ENCODE peak calls at places on chromosome 22, in four cellular contexts. One of them, this sample, is unnamed. For H3K4me1 and H3K9me3, the result is how much of the 10 kb centered on the place peaks cover.

GRCh38 chr22:39176067-39176621 is 23.7 kb upstream of the CBX7 start:
- DNase-seq in uterus: peak
- DNase-seq in endothelial cell of umbilical vein: peak
- DNase-seq in tibial nerve: peak
- DNase-seq in this sample: peak

GRCh38 chr22:46013460-46014416 is 36.8 kb upstream of the WNT7B start:
- DNase-seq in uterus: peak
- DNase-seq in endothelial cell of umbilical vein: peak
- DNase-seq in tibial nerve: peak
- DNase-seq in this sample: peak

GRCh38 chr22:31736458-31736857 is 13.5 kb downstream of the PRR14L start:
- DNase-seq in uterus: no peak
- DNase-seq in endothelial cell of umbilical vein: no peak
- DNase-seq in tibial nerve: no peak
- DNase-seq in this sample: no peak

GRCh38 chr22:27885977-27886842 is 32.8 kb downstream of the PITPNB start:
- DNase-seq in uterus: peak
- DNase-seq in endothelial cell of umbilical vein: peak
- DNase-seq in tibial nerve: peak
- DNase-seq in this sample: no peak

GRCh38 chr22:33461698-33462434 is 403.7 kb upstream of the SYN3 start:
- DNase-seq in uterus: no peak
- DNase-seq in endothelial cell of umbilical vein: no peak
- DNase-seq in tibial nerve: no peak
- DNase-seq in this sample: no peak

GRCh38 chr22:40982482-40983385 is 31.6 kb downstream of the RBX1 start:
- DNase-seq in uterus: no peak
- DNase-seq in endothelial cell of umbilical vein: no peak
- DNase-seq in tibial nerve: no peak
- DNase-seq in this sample: no peak

GRCh38 chr22:32219030-32219429 is 14.2 kb upstream of the RFPL2 start:
- DNase-seq in uterus: no peak
- DNase-seq in endothelial cell of umbilical vein: no peak
- DNase-seq in tibial nerve: no peak
- DNase-seq in this sample: no peak

GRCh38 chr22:46401370-46401769 is 65.9 kb downstream of the TRMU start:
- DNase-seq in uterus: no peak
- DNase-seq in endothelial cell of umbilical vein: no peak
- DNase-seq in tibial nerve: no peak
- DNase-seq in this sample: no peak

GRCh38 chr22:38412435-38413084 is 42.4 kb downstream of the KCNJ4 start:
- DNase-seq in uterus: peak
- DNase-seq in endothelial cell of umbilical vein: no peak
- DNase-seq in tibial nerve: no peak
- DNase-seq in this sample: no peak

GRCh38 chr22:39178206-39179111 is 26.0 kb upstream of the CBX7 start:
- DNase-seq in uterus: no peak
- DNase-seq in endothelial cell of umbilical vein: peak
- DNase-seq in tibial nerve: no peak
- DNase-seq in this sample: no peak

GRCh38 chr22:41286639-41287091 is 678 bp upstream of the RANGAP1 start:
- DNase-seq in uterus: no peak
- DNase-seq in endothelial cell of umbilical vein: no peak
- DNase-seq in tibial nerve: no peak
- DNase-seq in this sample: no peak

GRCh38 chr22:36862251-36863242 is 1.7 kb downstream of the NCF4 start:
- DNase-seq in uterus: no peak
- DNase-seq in endothelial cell of umbilical vein: no peak
- DNase-seq in tibial nerve: no peak
- DNase-seq in this sample: no peak

GRCh38 chr22:36865346-36865745 is 4.5 kb downstream of the NCF4 start:
- DNase-seq in uterus: no peak
- DNase-seq in endothelial cell of umbilical vein: no peak
- DNase-seq in tibial nerve: no peak
- DNase-seq in this sample: no peak

GRCh38 chr22:36864454-36865215 is 3.8 kb downstream of the NCF4 start:
- DNase-seq in uterus: no peak
- DNase-seq in endothelial cell of umbilical vein: no peak
- DNase-seq in tibial nerve: no peak
- DNase-seq in this sample: no peak

GRCh38 chr22:36863979-36864378 is 3.2 kb downstream of the NCF4 start:
- DNase-seq in uterus: no peak
- DNase-seq in endothelial cell of umbilical vein: no peak
- DNase-seq in tibial nerve: no peak
- DNase-seq in this sample: no peak

GRCh38 chr22:36863281-36863680 is 2.5 kb downstream of the NCF4 start:
- DNase-seq in uterus: no peak
- DNase-seq in endothelial cell of umbilical vein: no peak
- DNase-seq in tibial nerve: no peak
- DNase-seq in this sample: no peak
- H3K4me1 ChIP-seq in uterus: under half
- H3K4me1 ChIP-seq in endothelial cell of umbilical vein: under half
- H3K4me1 ChIP-seq in tibial nerve: under half
- H3K4me1 ChIP-seq in this sample: under half

DNA sequence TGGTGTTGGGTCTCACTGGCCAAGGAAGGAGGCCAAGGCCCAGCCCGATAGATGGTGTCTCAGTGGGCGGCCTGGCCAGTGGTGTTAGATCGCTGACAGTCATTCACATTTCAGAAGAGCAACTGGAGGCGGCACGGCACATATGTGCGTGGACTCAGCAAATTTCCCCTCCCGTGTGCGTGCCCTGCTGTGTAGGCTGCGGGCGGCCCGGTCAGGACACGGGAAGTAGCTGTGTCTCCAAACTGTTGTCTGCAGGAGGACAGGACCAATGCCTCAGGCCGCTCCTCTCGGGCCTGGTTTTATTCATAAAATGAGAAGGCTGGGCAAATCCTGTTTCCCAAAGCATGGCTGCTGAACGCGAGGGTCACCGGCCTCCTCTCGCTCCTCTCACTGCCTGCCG is 711.7 kb downstream of the BRD1 start:
- DNase-seq in uterus: no peak
- DNase-seq in endothelial cell of umbilical vein: no peak
- DNase-seq in tibial nerve: no peak
- DNase-seq in this sample: no peak
- H3K9me3 ChIP-seq in uterus: under half
- H3K9me3 ChIP-seq in endothelial cell of umbilical vein: under half
- H3K9me3 ChIP-seq in tibial nerve: under half
- H3K9me3 ChIP-seq in this sample: under half

GRCh38 chr22:25451480-25452114 is 112.9 kb upstream of the GRK3 start:
- DNase-seq in uterus: no peak
- DNase-seq in endothelial cell of umbilical vein: no peak
- DNase-seq in tibial nerve: no peak
- DNase-seq in this sample: no peak

GRCh38 chr22:25448435-25449051 is 115.9 kb upstream of the GRK3 start:
- DNase-seq in uterus: no peak
- DNase-seq in endothelial cell of umbilical vein: peak
- DNase-seq in tibial nerve: no peak
- DNase-seq in this sample: no peak

GRCh38 chr22:25447067-25447688 is 117.3 kb upstream of the GRK3 start:
- DNase-seq in uterus: no peak
- DNase-seq in endothelial cell of umbilical vein: no peak
- DNase-seq in tibial nerve: no peak
- DNase-seq in this sample: no peak

GRCh38 chr22:25449781-25450317 is 114.6 kb upstream of the GRK3 start:
- DNase-seq in uterus: no peak
- DNase-seq in endothelial cell of umbilical vein: no peak
- DNase-seq in tibial nerve: no peak
- DNase-seq in this sample: no peak

GRCh38 chr22:25447689-25448434 is 116.6 kb upstream of the GRK3 start:
- DNase-seq in uterus: peak
- DNase-seq in endothelial cell of umbilical vein: peak
- DNase-seq in tibial nerve: peak
- DNase-seq in this sample: peak
- TF ChIP-seq POLR2A in uterus: no peak
- TF ChIP-seq POLR2A in endothelial cell of umbilical vein: peak
- TF ChIP-seq POLR2A in tibial nerve: no peak
- TF ChIP-seq POLR2A in this sample: peak

DNA sequence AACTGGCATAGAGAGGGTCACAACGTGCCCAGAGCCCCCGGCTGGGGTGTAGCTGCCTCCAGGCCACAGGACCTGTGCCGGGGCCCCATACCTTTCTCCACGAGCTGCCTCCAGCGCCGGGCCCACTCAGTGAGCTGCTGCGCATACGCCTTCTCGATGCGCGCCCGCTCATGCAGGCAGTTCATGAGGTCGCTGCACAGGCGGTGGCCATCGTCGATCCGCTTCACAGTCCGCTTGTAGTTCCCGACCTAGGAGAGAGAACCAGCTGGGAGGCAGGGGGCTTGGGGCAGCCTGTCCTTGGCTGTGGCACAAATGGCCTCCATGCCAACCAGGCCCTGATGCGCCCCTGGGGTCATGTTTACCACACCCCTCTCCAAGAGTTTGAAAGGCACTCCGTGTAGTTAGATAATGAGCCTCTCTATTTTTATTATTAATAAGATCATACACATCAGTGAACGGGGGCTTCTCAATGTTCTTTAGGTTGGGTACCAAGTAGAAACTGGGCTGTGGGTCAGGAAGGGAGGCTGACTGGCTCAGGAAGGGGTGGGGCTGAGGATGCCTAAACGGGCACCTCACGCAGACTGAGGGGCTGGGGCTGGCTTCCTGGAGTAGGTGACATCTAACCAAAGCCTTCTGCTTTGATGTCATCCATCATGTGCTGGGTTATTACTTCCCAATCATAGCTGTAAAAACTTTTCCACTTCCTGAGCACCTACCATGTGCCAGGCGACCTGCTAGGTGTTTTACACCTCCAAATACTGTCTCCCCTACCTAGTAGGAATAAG is 36.5 kb upstream of the ARFGAP3 start:
- DNase-seq in uterus: no peak
- DNase-seq in endothelial cell of umbilical vein: no peak
- DNase-seq in tibial nerve: no peak
- DNase-seq in this sample: no peak
- H3K4me1 ChIP-seq in uterus: under half
- H3K4me1 ChIP-seq in endothelial cell of umbilical vein: under half
- H3K4me1 ChIP-seq in tibial nerve: under half
- H3K4me1 ChIP-seq in this sample: under half

DNA sequence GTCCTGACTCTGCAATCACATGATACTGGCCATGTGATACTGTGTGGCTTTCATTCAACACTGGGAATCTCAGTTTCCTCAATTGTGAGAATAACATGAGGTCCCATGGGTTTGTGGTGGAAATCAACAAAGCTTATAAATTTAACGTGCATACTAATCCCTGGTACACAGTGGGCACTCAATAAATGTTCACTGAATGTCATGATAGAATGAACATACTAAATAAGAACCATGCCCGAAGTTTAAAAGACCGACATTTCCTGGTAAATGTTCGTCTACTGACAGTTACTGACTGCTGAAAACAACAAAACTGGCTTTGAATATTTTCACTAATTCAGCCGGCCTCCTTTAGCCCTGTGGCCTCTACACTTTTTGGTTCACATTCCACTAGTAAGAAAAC is 62.3 kb upstream of the CCT8L2 start:
- DNase-seq in uterus: no peak
- DNase-seq in endothelial cell of umbilical vein: no peak
- DNase-seq in tibial nerve: no peak
- DNase-seq in this sample: no peak
- H3K9me3 ChIP-seq in uterus: under half
- H3K9me3 ChIP-seq in endothelial cell of umbilical vein: under half
- H3K9me3 ChIP-seq in tibial nerve: under half
- H3K9me3 ChIP-seq in this sample: under half

DNA sequence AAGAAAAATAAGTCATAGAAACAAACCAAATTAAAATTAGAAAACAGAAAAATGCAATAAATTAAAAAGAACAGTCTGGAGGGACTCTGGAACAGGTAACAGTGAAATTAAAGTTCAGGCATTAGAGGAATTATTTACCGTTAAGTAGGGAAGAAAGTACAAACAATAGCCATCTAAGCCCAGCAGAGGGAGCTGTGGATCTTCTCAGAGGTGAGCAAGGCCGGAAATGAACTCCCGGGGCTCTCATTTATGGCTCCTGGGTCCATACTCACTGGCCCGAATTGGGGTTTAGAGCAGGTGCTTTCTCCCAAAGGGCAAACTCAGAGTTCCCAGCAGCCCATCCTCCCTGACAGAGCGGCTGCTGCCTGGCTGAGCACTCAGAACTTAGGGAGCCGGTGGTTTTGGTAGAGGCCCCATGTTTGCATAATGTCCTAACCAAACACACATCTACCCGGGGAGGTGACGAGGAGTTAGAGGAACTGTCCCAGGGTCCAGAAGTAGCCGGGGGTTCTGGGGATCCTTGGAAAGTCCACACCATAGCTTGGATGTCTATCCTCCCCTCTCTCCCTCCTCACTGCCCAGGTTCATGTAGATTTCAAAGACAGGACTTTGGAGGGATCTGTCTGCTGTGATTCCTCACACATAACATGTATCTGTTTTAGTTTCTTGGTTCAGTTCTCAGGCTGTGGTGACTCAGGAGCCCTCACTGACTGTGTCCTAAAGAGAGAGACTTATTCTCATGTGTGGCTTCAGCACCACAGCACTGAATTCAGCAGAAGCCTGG is 87.7 kb upstream of the VPREB1 start:
- DNase-seq in uterus: no peak
- DNase-seq in endothelial cell of umbilical vein: peak
- DNase-seq in tibial nerve: no peak
- DNase-seq in this sample: no peak
- TF ChIP-seq POLR2A in uterus: no peak
- TF ChIP-seq POLR2A in endothelial cell of umbilical vein: no peak
- TF ChIP-seq POLR2A in tibial nerve: no peak
- TF ChIP-seq POLR2A in this sample: no peak

GRCh38 chr22:49685116-49685515 is 142.6 kb downstream of the BRD1 start:
- DNase-seq in uterus: no peak
- DNase-seq in endothelial cell of umbilical vein: no peak
- DNase-seq in tibial nerve: no peak
- DNase-seq in this sample: no peak

GRCh38 chr22:49685686-49686085 is 142.0 kb downstream of the BRD1 start:
- DNase-seq in uterus: no peak
- DNase-seq in endothelial cell of umbilical vein: no peak
- DNase-seq in tibial nerve: no peak
- DNase-seq in this sample: no peak

GRCh38 chr22:49678842-49679170 is 148.9 kb downstream of the BRD1 start:
- DNase-seq in uterus: peak
- DNase-seq in endothelial cell of umbilical vein: no peak
- DNase-seq in tibial nerve: no peak
- DNase-seq in this sample: no peak

GRCh38 chr22:49686495-49687219 is 141.0 kb downstream of the BRD1 start:
- DNase-seq in uterus: no peak
- DNase-seq in endothelial cell of umbilical vein: no peak
- DNase-seq in tibial nerve: no peak
- DNase-seq in this sample: no peak

DNA sequence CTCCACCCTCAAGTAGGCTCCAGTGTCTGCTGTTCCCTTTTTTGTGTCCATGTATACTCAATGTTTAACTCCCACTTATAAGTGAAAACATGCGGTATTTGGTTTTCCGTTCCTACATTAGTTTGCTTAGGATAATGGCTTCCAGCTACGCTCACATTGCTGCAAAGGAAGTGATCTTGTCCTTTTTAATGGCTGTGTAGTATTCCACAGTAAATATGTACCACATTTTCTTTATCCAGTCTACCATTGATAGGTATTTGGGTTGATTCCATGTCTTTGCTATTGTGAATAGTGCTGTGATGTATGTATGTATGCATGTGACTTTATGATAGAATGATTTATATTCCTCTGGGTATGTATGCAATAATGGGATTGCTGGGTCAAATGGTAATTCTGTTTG is 144.6 kb downstream of the BRD1 start:
- DNase-seq in uterus: no peak
- DNase-seq in endothelial cell of umbilical vein: no peak
- DNase-seq in tibial nerve: no peak
- DNase-seq in this sample: no peak
- H3K4me1 ChIP-seq in uterus: under half
- H3K4me1 ChIP-seq in endothelial cell of umbilical vein: under half
- H3K4me1 ChIP-seq in tibial nerve: under half
- H3K4me1 ChIP-seq in this sample: under half

This sample was measured in ovary.